ENCODE peak calls at places on chromosomes 1 and 21, in four cellular contexts. One of them, this sample, is unnamed.

GRCh38 chr1:50095716-50096115 is 13.0 kb upstream of the ELAVL4 start:
- DNase-seq in HEK293T: no peak
- DNase-seq in Peyer's patch: no peak
- DNase-seq in stimulated activated CD8-positive, alpha-beta memory T cell treated with anti-CD3 and anti-CD28 coated beads, Interleukin-4, amount 100 ng/mL, for 1 hour: no peak
- DNase-seq in this sample: no peak

GRCh38 chr1:192512426-192513125 is 63.0 kb upstream of the RGS1 start:
- DNase-seq in Peyer's patch: no peak
- DNase-seq in stimulated activated CD8-positive, alpha-beta memory T cell treated with anti-CD3 and anti-CD28 coated beads, Interleukin-4, amount 100 ng/mL, for 1 hour: no peak
- DNase-seq in HEK293T: peak
- DNase-seq in this sample: no peak

GRCh38 chr1:155113450-155113985 is 14.2 kb upstream of the EFNA1 start:
- DNase-seq in Peyer's patch: no peak
- DNase-seq in HEK293T: no peak
- DNase-seq in stimulated activated CD8-positive, alpha-beta memory T cell treated with anti-CD3 and anti-CD28 coated beads, Interleukin-4, amount 100 ng/mL, for 1 hour: no peak
- DNase-seq in this sample: no peak

GRCh38 chr1:225848044-225848955 is 33.9 kb downstream of the TMEM63A start:
- DNase-seq in stimulated activated CD8-positive, alpha-beta memory T cell treated with anti-CD3 and anti-CD28 coated beads, Interleukin-4, amount 100 ng/mL, for 1 hour: no peak
- DNase-seq in Peyer's patch: peak
- DNase-seq in HEK293T: no peak
- DNase-seq in this sample: no peak

GRCh38 chr1:63630666-63631065 is 37.5 kb downstream of the PGM1 start:
- DNase-seq in stimulated activated CD8-positive, alpha-beta memory T cell treated with anti-CD3 and anti-CD28 coated beads, Interleukin-4, amount 100 ng/mL, for 1 hour: no peak
- DNase-seq in HEK293T: no peak
- DNase-seq in Peyer's patch: no peak
- DNase-seq in this sample: no peak

GRCh38 chr1:206513312-206514111 is 6.2 kb downstream of the RASSF5 start:
- DNase-seq in stimulated activated CD8-positive, alpha-beta memory T cell treated with anti-CD3 and anti-CD28 coated beads, Interleukin-4, amount 100 ng/mL, for 1 hour: no peak
- DNase-seq in HEK293T: no peak
- DNase-seq in Peyer's patch: peak
- DNase-seq in this sample: no peak

GRCh38 chr1:48673725-48674124 is 103.0 kb downstream of the BEND5 start:
- DNase-seq in stimulated activated CD8-positive, alpha-beta memory T cell treated with anti-CD3 and anti-CD28 coated beads, Interleukin-4, amount 100 ng/mL, for 1 hour: no peak
- DNase-seq in Peyer's patch: no peak
- DNase-seq in HEK293T: peak
- DNase-seq in this sample: no peak

GRCh38 chr1:182299728-182300581 is 91.6 kb downstream of the GLUL start:
- DNase-seq in HEK293T: no peak
- DNase-seq in stimulated activated CD8-positive, alpha-beta memory T cell treated with anti-CD3 and anti-CD28 coated beads, Interleukin-4, amount 100 ng/mL, for 1 hour: no peak
- DNase-seq in Peyer's patch: peak
- DNase-seq in this sample: no peak

GRCh38 chr1:164824542-164824941 is 265.6 kb downstream of the PBX1 start:
- DNase-seq in Peyer's patch: no peak
- DNase-seq in HEK293T: no peak
- DNase-seq in stimulated activated CD8-positive, alpha-beta memory T cell treated with anti-CD3 and anti-CD28 coated beads, Interleukin-4, amount 100 ng/mL, for 1 hour: no peak
- DNase-seq in this sample: no peak

GRCh38 chr21:44390886-44391285 is 37.5 kb downstream of the TRPM2 start:
- DNase-seq in HEK293T: no peak
- DNase-seq in Peyer's patch: peak
- DNase-seq in stimulated activated CD8-positive, alpha-beta memory T cell treated with anti-CD3 and anti-CD28 coated beads, Interleukin-4, amount 100 ng/mL, for 1 hour: no peak
- DNase-seq in this sample: no peak

GRCh38 chr1:25805863-25806225 is 5.9 kb downstream of the SELENON start:
- DNase-seq in Peyer's patch: no peak
- DNase-seq in HEK293T: no peak
- DNase-seq in stimulated activated CD8-positive, alpha-beta memory T cell treated with anti-CD3 and anti-CD28 coated beads, Interleukin-4, amount 100 ng/mL, for 1 hour: no peak
- DNase-seq in this sample: peak

GRCh38 chr1:36486436-36487335 is 4.0 kb upstream of the CSF3R start:
- DNase-seq in HEK293T: no peak
- DNase-seq in Peyer's patch: peak
- DNase-seq in stimulated activated CD8-positive, alpha-beta memory T cell treated with anti-CD3 and anti-CD28 coated beads, Interleukin-4, amount 100 ng/mL, for 1 hour: no peak
- DNase-seq in this sample: no peak

GRCh38 chr1:204991342-204991844 is 51.6 kb upstream of the CNTN2 start:
- DNase-seq in HEK293T: no peak
- DNase-seq in stimulated activated CD8-positive, alpha-beta memory T cell treated with anti-CD3 and anti-CD28 coated beads, Interleukin-4, amount 100 ng/mL, for 1 hour: no peak
- DNase-seq in Peyer's patch: no peak
- DNase-seq in this sample: no peak

GRCh38 chr1:225694151-225694603 is 41.3 kb upstream of the ENAH start:
- DNase-seq in HEK293T: no peak
- DNase-seq in Peyer's patch: peak
- DNase-seq in stimulated activated CD8-positive, alpha-beta memory T cell treated with anti-CD3 and anti-CD28 coated beads, Interleukin-4, amount 100 ng/mL, for 1 hour: no peak
- DNase-seq in this sample: no peak

GRCh38 chr1:5758859-5759578 is 233.2 kb downstream of the NPHP4 start:
- DNase-seq in HEK293T: no peak
- DNase-seq in stimulated activated CD8-positive, alpha-beta memory T cell treated with anti-CD3 and anti-CD28 coated beads, Interleukin-4, amount 100 ng/mL, for 1 hour: no peak
- DNase-seq in Peyer's patch: no peak
- DNase-seq in this sample: no peak

GRCh38 chr1:16042096-16042495 is 1.5 kb upstream of the CLCNKB start:
- DNase-seq in HEK293T: no peak
- DNase-seq in stimulated activated CD8-positive, alpha-beta memory T cell treated with anti-CD3 and anti-CD28 coated beads, Interleukin-4, amount 100 ng/mL, for 1 hour: no peak
- DNase-seq in Peyer's patch: no peak
- DNase-seq in this sample: no peak

GRCh38 chr1:232249834-232250233 is 380.1 kb downstream of the SIPA1L2 start:
- DNase-seq in stimulated activated CD8-positive, alpha-beta memory T cell treated with anti-CD3 and anti-CD28 coated beads, Interleukin-4, amount 100 ng/mL, for 1 hour: no peak
- DNase-seq in HEK293T: no peak
- DNase-seq in Peyer's patch: no peak
- DNase-seq in this sample: no peak

GRCh38 chr1:99646885-99647284 is 972 bp downstream of the PALMD start:
- DNase-seq in stimulated activated CD8-positive, alpha-beta memory T cell treated with anti-CD3 and anti-CD28 coated beads, Interleukin-4, amount 100 ng/mL, for 1 hour: no peak
- DNase-seq in Peyer's patch: no peak
- DNase-seq in HEK293T: no peak
- DNase-seq in this sample: no peak

GRCh38 chr1:158813159-158813558 is 18.0 kb upstream of the MNDA start:
- DNase-seq in stimulated activated CD8-positive, alpha-beta memory T cell treated with anti-CD3 and anti-CD28 coated beads, Interleukin-4, amount 100 ng/mL, for 1 hour: no peak
- DNase-seq in Peyer's patch: no peak
- DNase-seq in HEK293T: no peak
- DNase-seq in this sample: no peak

GRCh38 chr1:44407430-44408180 is 2.5 kb downstream of the RNF220 start:
- DNase-seq in Peyer's patch: no peak
- DNase-seq in stimulated activated CD8-positive, alpha-beta memory T cell treated with anti-CD3 and anti-CD28 coated beads, Interleukin-4, amount 100 ng/mL, for 1 hour: no peak
- DNase-seq in HEK293T: no peak
- DNase-seq in this sample: no peak

GRCh38 chr1:19676438-19676922 is 11.8 kb downstream of the HTR6 start:
- DNase-seq in Peyer's patch: peak
- DNase-seq in HEK293T: peak
- DNase-seq in stimulated activated CD8-positive, alpha-beta memory T cell treated with anti-CD3 and anti-CD28 coated beads, Interleukin-4, amount 100 ng/mL, for 1 hour: no peak
- DNase-seq in this sample: no peak